ENCODE peak calls at places on chromosomes 7 and 10, in eight cellular contexts. One of them, this sample, is unnamed. For H3K4me1 and H3K9me3, the result is how much of the 10 kb centered on the place peaks cover.

GRCh38 chr7:67348171-67348570 is 351.5 kb downstream of the TYW1 start:
- DNase-seq in ascending aorta: no peak
- DNase-seq in neural progenitor cell: no peak
- DNase-seq in MM.1S: no peak
- DNase-seq in OCI-LY7: no peak
- DNase-seq in psoas muscle: no peak
- DNase-seq in gastrocnemius medialis: no peak
- DNase-seq in HCT116: no peak
- DNase-seq in this sample: no peak

GRCh38 chr7:20795361-20795760 is 8.7 kb upstream of the SP8 start:
- DNase-seq in gastrocnemius medialis: no peak
- DNase-seq in OCI-LY7: no peak
- DNase-seq in MM.1S: no peak
- DNase-seq in psoas muscle: no peak
- DNase-seq in ascending aorta: no peak
- DNase-seq in neural progenitor cell: no peak
- DNase-seq in HCT116: no peak
- DNase-seq in this sample: no peak

GRCh38 chr7:51620690-51621089 is 304.1 kb upstream of the COBL start:
- DNase-seq in neural progenitor cell: peak
- DNase-seq in OCI-LY7: no peak
- DNase-seq in gastrocnemius medialis: no peak
- DNase-seq in psoas muscle: no peak
- DNase-seq in HCT116: no peak
- DNase-seq in MM.1S: no peak
- DNase-seq in ascending aorta: no peak
- DNase-seq in this sample: no peak

GRCh38 chr10:125159932-125160855 is at the start of gene CTBP2:
- DNase-seq in MM.1S: no peak
- DNase-seq in ascending aorta: no peak
- DNase-seq in OCI-LY7: no peak
- DNase-seq in gastrocnemius medialis: peak
- DNase-seq in psoas muscle: peak
- DNase-seq in HCT116: peak
- DNase-seq in neural progenitor cell: peak
- DNase-seq in this sample: no peak

GRCh38 chr10:104680467-104681401 is 39.6 kb downstream of the SORCS3 start:
- DNase-seq in psoas muscle: no peak
- DNase-seq in HCT116: no peak
- DNase-seq in neural progenitor cell: peak
- DNase-seq in MM.1S: no peak
- DNase-seq in OCI-LY7: no peak
- DNase-seq in gastrocnemius medialis: no peak
- DNase-seq in ascending aorta: no peak
- DNase-seq in this sample: no peak

GRCh38 chr7:41689815-41690214 is 13.1 kb downstream of the INHBA start:
- DNase-seq in neural progenitor cell: no peak
- DNase-seq in psoas muscle: no peak
- DNase-seq in OCI-LY7: no peak
- DNase-seq in gastrocnemius medialis: no peak
- DNase-seq in ascending aorta: no peak
- DNase-seq in HCT116: no peak
- DNase-seq in MM.1S: no peak
- DNase-seq in this sample: no peak

GRCh38 chr7:1978656-1979590 is 253.8 kb downstream of the MAD1L1 start:
- DNase-seq in gastrocnemius medialis: no peak
- DNase-seq in neural progenitor cell: no peak
- DNase-seq in HCT116: no peak
- DNase-seq in ascending aorta: no peak
- DNase-seq in OCI-LY7: no peak
- DNase-seq in MM.1S: no peak
- DNase-seq in psoas muscle: peak
- DNase-seq in this sample: no peak

GRCh38 chr10:30736685-30737232 is 107.2 kb upstream of the LYZL2 start:
- DNase-seq in MM.1S: no peak
- DNase-seq in ascending aorta: peak
- DNase-seq in HCT116: peak
- DNase-seq in OCI-LY7: no peak
- DNase-seq in neural progenitor cell: no peak
- DNase-seq in psoas muscle: peak
- DNase-seq in gastrocnemius medialis: peak
- DNase-seq in this sample: no peak

GRCh38 chr7:140039071-140039470 is 23.7 kb downstream of the PARP12 start:
- DNase-seq in OCI-LY7: no peak
- DNase-seq in MM.1S: no peak
- DNase-seq in ascending aorta: no peak
- DNase-seq in gastrocnemius medialis: no peak
- DNase-seq in psoas muscle: no peak
- DNase-seq in neural progenitor cell: no peak
- DNase-seq in HCT116: no peak
- DNase-seq in this sample: no peak

GRCh38 chr7:106775552-106775936 is 89.5 kb upstream of the PIK3CG start:
- DNase-seq in psoas muscle: no peak
- DNase-seq in gastrocnemius medialis: no peak
- DNase-seq in HCT116: peak
- DNase-seq in neural progenitor cell: no peak
- DNase-seq in MM.1S: no peak
- DNase-seq in OCI-LY7: no peak
- DNase-seq in ascending aorta: no peak
- DNase-seq in this sample: no peak

GRCh38 chr7:45921699-45922519 is 837 bp upstream of the IGFBP3 start:
- DNase-seq in psoas muscle: peak
- DNase-seq in MM.1S: peak
- DNase-seq in gastrocnemius medialis: no peak
- DNase-seq in OCI-LY7: peak
- DNase-seq in HCT116: peak
- DNase-seq in neural progenitor cell: peak
- DNase-seq in ascending aorta: no peak
- DNase-seq in this sample: no peak

GRCh38 chr7:23334482-23335056 is 35.4 kb downstream of the MALSU1 start:
- DNase-seq in neural progenitor cell: no peak
- DNase-seq in gastrocnemius medialis: no peak
- DNase-seq in psoas muscle: no peak
- DNase-seq in ascending aorta: no peak
- DNase-seq in OCI-LY7: no peak
- DNase-seq in MM.1S: no peak
- DNase-seq in HCT116: peak
- DNase-seq in this sample: no peak

GRCh38 chr7:50507898-50508470 is 57.2 kb downstream of the DDC start:
- DNase-seq in ascending aorta: no peak
- DNase-seq in OCI-LY7: no peak
- DNase-seq in gastrocnemius medialis: peak
- DNase-seq in neural progenitor cell: peak
- DNase-seq in MM.1S: no peak
- DNase-seq in HCT116: no peak
- DNase-seq in psoas muscle: peak
- DNase-seq in this sample: no peak

GRCh38 chr7:117834983-117835664 is 38.1 kb downstream of the CTTNBP2 start:
- DNase-seq in HCT116: no peak
- DNase-seq in psoas muscle: no peak
- DNase-seq in MM.1S: no peak
- DNase-seq in gastrocnemius medialis: no peak
- DNase-seq in neural progenitor cell: peak
- DNase-seq in OCI-LY7: no peak
- DNase-seq in ascending aorta: no peak
- DNase-seq in this sample: no peak

GRCh38 chr10:86868353-86868752 is 89.1 kb downstream of the MMRN2 start:
- DNase-seq in HCT116: no peak
- DNase-seq in gastrocnemius medialis: no peak
- DNase-seq in psoas muscle: no peak
- DNase-seq in neural progenitor cell: peak
- DNase-seq in MM.1S: no peak
- DNase-seq in OCI-LY7: no peak
- DNase-seq in ascending aorta: no peak
- DNase-seq in this sample: no peak

GRCh38 chr7:30348083-30348560 is 63.7 kb downstream of the ZNRF2 start:
- DNase-seq in HCT116: peak
- DNase-seq in MM.1S: peak
- DNase-seq in psoas muscle: no peak
- DNase-seq in neural progenitor cell: no peak
- DNase-seq in ascending aorta: no peak
- DNase-seq in gastrocnemius medialis: no peak
- DNase-seq in OCI-LY7: peak
- DNase-seq in this sample: peak

GRCh38 chr10:79046326-79046725 is 22.4 kb upstream of the ZMIZ1 start:
- DNase-seq in HCT116: no peak
- DNase-seq in OCI-LY7: no peak
- DNase-seq in ascending aorta: no peak
- DNase-seq in MM.1S: no peak
- DNase-seq in neural progenitor cell: no peak
- DNase-seq in psoas muscle: no peak
- DNase-seq in gastrocnemius medialis: no peak
- DNase-seq in this sample: no peak

GRCh38 chr7:28725045-28725630 is 233.0 kb downstream of the TRIL start:
- DNase-seq in HCT116: no peak
- DNase-seq in ascending aorta: no peak
- DNase-seq in MM.1S: peak
- DNase-seq in gastrocnemius medialis: no peak
- DNase-seq in psoas muscle: no peak
- DNase-seq in OCI-LY7: no peak
- DNase-seq in neural progenitor cell: no peak
- DNase-seq in this sample: no peak
- H3K27ac ChIP-seq in HCT116: no peak
- H3K27ac ChIP-seq in ascending aorta: peak
- H3K27ac ChIP-seq in MM.1S: no peak
- H3K27ac ChIP-seq in gastrocnemius medialis: no peak
- H3K27ac ChIP-seq in psoas muscle: no peak
- H3K27ac ChIP-seq in OCI-LY7: no peak
- H3K27ac ChIP-seq in neural progenitor cell: no peak
- H3K27ac ChIP-seq in this sample: no peak

GRCh38 chr7:105065104-105065503 is 51.1 kb downstream of the KMT2E start:
- DNase-seq in psoas muscle: no peak
- DNase-seq in neural progenitor cell: no peak
- DNase-seq in MM.1S: no peak
- DNase-seq in HCT116: no peak
- DNase-seq in gastrocnemius medialis: no peak
- DNase-seq in OCI-LY7: no peak
- DNase-seq in ascending aorta: no peak
- DNase-seq in this sample: no peak

GRCh38 chr7:105057472-105057871 is 43.5 kb downstream of the KMT2E start:
- DNase-seq in gastrocnemius medialis: no peak
- DNase-seq in MM.1S: no peak
- DNase-seq in neural progenitor cell: no peak
- DNase-seq in HCT116: no peak
- DNase-seq in OCI-LY7: no peak
- DNase-seq in psoas muscle: no peak
- DNase-seq in ascending aorta: no peak
- DNase-seq in this sample: no peak

GRCh38 chr7:105055621-105056020 is 41.6 kb downstream of the KMT2E start:
- DNase-seq in ascending aorta: no peak
- DNase-seq in gastrocnemius medialis: no peak
- DNase-seq in neural progenitor cell: no peak
- DNase-seq in OCI-LY7: no peak
- DNase-seq in MM.1S: no peak
- DNase-seq in HCT116: no peak
- DNase-seq in psoas muscle: no peak
- DNase-seq in this sample: no peak

GRCh38 chr7:105060923-105061322 is 46.9 kb downstream of the KMT2E start:
- DNase-seq in OCI-LY7: no peak
- DNase-seq in psoas muscle: no peak
- DNase-seq in HCT116: no peak
- DNase-seq in ascending aorta: no peak
- DNase-seq in gastrocnemius medialis: no peak
- DNase-seq in MM.1S: no peak
- DNase-seq in neural progenitor cell: no peak
- DNase-seq in this sample: no peak

GRCh38 chr7:105060394-105060793 is 46.4 kb downstream of the KMT2E start:
- DNase-seq in MM.1S: no peak
- DNase-seq in ascending aorta: no peak
- DNase-seq in HCT116: no peak
- DNase-seq in neural progenitor cell: no peak
- DNase-seq in OCI-LY7: no peak
- DNase-seq in gastrocnemius medialis: no peak
- DNase-seq in psoas muscle: no peak
- DNase-seq in this sample: no peak
- H3K4me1 ChIP-seq in MM.1S: under half
- H3K4me1 ChIP-seq in ascending aorta: under half
- H3K4me1 ChIP-seq in HCT116: under half
- H3K4me1 ChIP-seq in neural progenitor cell: under half
- H3K4me1 ChIP-seq in OCI-LY7: under half
- H3K4me1 ChIP-seq in gastrocnemius medialis: under half
- H3K4me1 ChIP-seq in psoas muscle: under half
- H3K4me1 ChIP-seq in this sample: under half

GRCh38 chr7:120280743-120281142 is 7.8 kb downstream of the KCND2 start:
- DNase-seq in HCT116: no peak
- DNase-seq in neural progenitor cell: no peak
- DNase-seq in MM.1S: no peak
- DNase-seq in ascending aorta: no peak
- DNase-seq in psoas muscle: no peak
- DNase-seq in OCI-LY7: no peak
- DNase-seq in gastrocnemius medialis: no peak
- DNase-seq in this sample: no peak
- H3K9me3 ChIP-seq in HCT116: under half
- H3K9me3 ChIP-seq in neural progenitor cell: under half
- H3K9me3 ChIP-seq in MM.1S: under half
- H3K9me3 ChIP-seq in ascending aorta: under half
- H3K9me3 ChIP-seq in psoas muscle: under half
- H3K9me3 ChIP-seq in OCI-LY7: under half
- H3K9me3 ChIP-seq in gastrocnemius medialis: under half
- H3K9me3 ChIP-seq in this sample: under half

GRCh38 chr10:102113261-102113955 is 6.8 kb downstream of the LDB1 start:
- DNase-seq in HCT116: no peak
- DNase-seq in neural progenitor cell: peak
- DNase-seq in psoas muscle: no peak
- DNase-seq in ascending aorta: no peak
- DNase-seq in MM.1S: no peak
- DNase-seq in gastrocnemius medialis: no peak
- DNase-seq in OCI-LY7: no peak
- DNase-seq in this sample: no peak
- H3K27ac ChIP-seq in HCT116: peak
- H3K27ac ChIP-seq in neural progenitor cell: peak
- H3K27ac ChIP-seq in psoas muscle: peak
- H3K27ac ChIP-seq in ascending aorta: peak
- H3K27ac ChIP-seq in MM.1S: no peak
- H3K27ac ChIP-seq in gastrocnemius medialis: peak
- H3K27ac ChIP-seq in OCI-LY7: no peak
- H3K27ac ChIP-seq in this sample: peak

GRCh38 chr10:73247509-73248258 is 629 bp upstream of the DNAJC9 start:
- DNase-seq in gastrocnemius medialis: no peak
- DNase-seq in OCI-LY7: peak
- DNase-seq in neural progenitor cell: no peak
- DNase-seq in ascending aorta: no peak
- DNase-seq in HCT116: no peak
- DNase-seq in psoas muscle: no peak
- DNase-seq in MM.1S: peak
- DNase-seq in this sample: no peak
- H3K4me1 ChIP-seq in gastrocnemius medialis: under half
- H3K4me1 ChIP-seq in OCI-LY7: half or more
- H3K4me1 ChIP-seq in neural progenitor cell: under half
- H3K4me1 ChIP-seq in ascending aorta: under half
- H3K4me1 ChIP-seq in HCT116: under half
- H3K4me1 ChIP-seq in psoas muscle: under half
- H3K4me1 ChIP-seq in MM.1S: under half
- H3K4me1 ChIP-seq in this sample: under half

GRCh38 chr10:38093816-38094157 is 350 bp upstream of the ZNF37A start:
- DNase-seq in MM.1S: no peak
- DNase-seq in gastrocnemius medialis: no peak
- DNase-seq in neural progenitor cell: no peak
- DNase-seq in psoas muscle: peak
- DNase-seq in ascending aorta: no peak
- DNase-seq in HCT116: no peak
- DNase-seq in OCI-LY7: peak
- DNase-seq in this sample: no peak
- H3K9me3 ChIP-seq in MM.1S: under half
- H3K9me3 ChIP-seq in gastrocnemius medialis: under half
- H3K9me3 ChIP-seq in neural progenitor cell: under half
- H3K9me3 ChIP-seq in psoas muscle: under half
- H3K9me3 ChIP-seq in ascending aorta: under half
- H3K9me3 ChIP-seq in HCT116: under half
- H3K9me3 ChIP-seq in OCI-LY7: under half
- H3K9me3 ChIP-seq in this sample: under half

This sample was measured in effector memory CD4-positive, alpha-beta T cell.